ENCODE peak calls at places on chromosome 13, in ten cellular contexts. I is T-cell; M is activated naive CD4-positive, alpha-beta T cell treated with anti-CD3 and anti-CD28 coated beads, Interleukin-2, amount 10 ng/mL, durations not matched to agents 7 days and 5 days; E is aorta; R is GM23248; T is amygdala; U is glomerular endothelial cell; V is AG20443; D is cardiac fibroblast; W is HT1080. Q is an unnamed sample.

GRCh38 chr13:50268500-50268899 is 253.3 kb downstream of the KCNRG start:
- DNase-seq in E (no peak), W (no peak), V (no peak), I (no peak), U (no peak), R (peak), D (peak), T (no peak), M (no peak), Q (no peak)

GRCh38 chr13:44243198-44243852 is 130.3 kb upstream of the SERP2 start:
- DNase-seq in T (peak), D (peak), I (no peak), R (peak), V (no peak), M (peak), W (peak), U (peak), E (no peak), Q (peak)

GRCh38 chr13:110649551-110649950 is 34.2 kb downstream of the NAXD start:
- DNase-seq in M (no peak), D (no peak), R (no peak), I (no peak), W (no peak), V (no peak), U (no peak), E (no peak), T (no peak), Q (no peak)

GRCh38 chr13:18233783-18234299 is 947.8 kb downstream of the TUBA3C start:
- DNase-seq in R (no peak), T (no peak), V (no peak), E (no peak), D (no peak), M (no peak), W (no peak), I (no peak), U (no peak), Q (no peak)

GRCh38 chr13:114140131-114140908 is 7.9 kb upstream of the RASA3 start:
- DNase-seq in W (no peak), E (no peak), U (no peak), T (no peak), I (peak), D (no peak), V (no peak), M (peak), R (no peak), Q (no peak)

GRCh38 chr13:88153353-88153752 is 482.2 kb downstream of the SLITRK5 start:
- DNase-seq in I (no peak), D (no peak), E (no peak), R (no peak), V (no peak), T (no peak), U (no peak), M (no peak), W (peak), Q (no peak)

GRCh38 chr13:97434417-97435296 is 688 bp downstream of the RAP2A start:
- DNase-seq in T (peak), M (peak), U (no peak), I (peak), R (peak), W (peak), E (peak), V (peak), D (peak), Q (peak)

GRCh38 chr13:114272977-114273376 is 8.4 kb upstream of the UPF3A start:
- DNase-seq in T (no peak), I (no peak), D (no peak), R (no peak), V (no peak), E (no peak), M (no peak), U (no peak), W (no peak), Q (no peak)

GRCh38 chr13:46211116-46211515 is 612 bp upstream of the LRRC63 start:
- DNase-seq in R (no peak), T (peak), W (no peak), D (no peak), E (no peak), V (no peak), M (peak), U (no peak), I (peak), Q (no peak)

GRCh38 chr13:113550453-113550852 is 34.1 kb upstream of the TFDP1 start:
- DNase-seq in V (no peak), T (no peak), R (no peak), I (no peak), U (no peak), E (no peak), D (no peak), W (no peak), M (no peak), Q (no peak)

GRCh38 chr13:110874508-110874960 is 40.3 kb downstream of the ANKRD10 start:
- DNase-seq in W (peak), I (peak), D (peak), R (peak), T (peak), E (peak), V (peak), U (no peak), M (peak), Q (peak)

GRCh38 chr13:52686381-52686780 is 33.7 kb downstream of the SUGT1 start:
- DNase-seq in R (no peak), D (no peak), U (no peak), V (no peak), T (no peak), I (no peak), M (no peak), E (no peak), W (peak), Q (no peak)

GRCh38 chr13:114146629-114147028 is 14.2 kb upstream of the RASA3 start:
- DNase-seq in E (no peak), U (no peak), R (no peak), D (no peak), W (no peak), M (peak), I (no peak), T (no peak), V (no peak), Q (no peak)

GRCh38 chr13:110092869-110093268 is 214.1 kb downstream of the COL4A1 start:
- DNase-seq in D (peak), V (peak), E (no peak), I (no peak), T (no peak), W (no peak), R (peak), U (no peak), M (no peak), Q (peak)